ENCODE peak calls at places on chromosomes 5 and 9, in ten cellular contexts. N, P, G, Y, M, Q, F, A, V and R are unnamed samples.

GRCh38 chr9:93577045-93577939 is 908 bp downstream of the PHF2 start:
- DNase-seq in N (no peak), P (peak), G (peak), Y (no peak), M (peak), Q (no peak), F (no peak), A (no peak), V (no peak), R (no peak)

GRCh38 chr5:150486402-150487198 is 21.3 kb upstream of the NDST1 start:
- DNase-seq in N (peak), P (peak), G (peak), Y (no peak), M (peak), Q (no peak), F (no peak), A (peak), V (no peak), R (no peak)

GRCh38 chr9:76835571-76836283 is 70.2 kb downstream of the PRUNE2 start:
- DNase-seq in N (no peak), P (peak), G (no peak), Y (no peak), M (no peak), Q (no peak), F (peak), A (no peak), V (no peak), R (peak)

GRCh38 chr9:131296906-131297500 is 7.5 kb downstream of the PLPP7 start:
- DNase-seq in N (no peak), P (no peak), G (no peak), Y (no peak), M (no peak), Q (no peak), F (no peak), A (no peak), V (no peak), R (no peak)

GRCh38 chr9:110626109-110626829 is 42.3 kb upstream of the MUSK start:
- DNase-seq in N (peak), P (no peak), G (no peak), Y (no peak), M (peak), Q (no peak), F (no peak), A (no peak), V (peak), R (no peak)

GRCh38 chr9:83355024-83355444 is 183.2 kb downstream of the FRMD3 start:
- DNase-seq in N (no peak), P (no peak), G (no peak), Y (no peak), M (no peak), Q (no peak), F (no peak), A (no peak), V (no peak), R (no peak)

GRCh38 chr9:127683723-127684122 is 23.1 kb upstream of the CFAP157 start:
- DNase-seq in N (no peak), P (no peak), G (no peak), Y (no peak), M (no peak), Q (no peak), F (no peak), A (no peak), V (no peak), R (no peak)

GRCh38 chr9:80125731-80126264 is 554.0 kb downstream of the TLE4 start:
- DNase-seq in N (no peak), P (no peak), G (no peak), Y (no peak), M (no peak), Q (no peak), F (no peak), A (no peak), V (no peak), R (no peak)

GRCh38 chr9:136255166-136255538 is 9.5 kb upstream of the QSOX2 start:
- DNase-seq in N (no peak), P (peak), G (no peak), Y (no peak), M (no peak), Q (no peak), F (no peak), A (no peak), V (no peak), R (no peak)

GRCh38 chr9:19988281-19988680 is 199.4 kb upstream of the SLC24A2 start:
- DNase-seq in N (no peak), P (no peak), G (peak), Y (peak), M (no peak), Q (no peak), F (no peak), A (no peak), V (no peak), R (no peak)

GRCh38 chr9:131875828-131876485 is 136.1 kb upstream of the RAPGEF1 start:
- DNase-seq in N (no peak), P (peak), G (no peak), Y (no peak), M (peak), Q (no peak), F (no peak), A (no peak), V (no peak), R (no peak)

GRCh38 chr9:69546265-69546664 is 125.9 kb downstream of the APBA1 start:
- DNase-seq in N (no peak), P (peak), G (peak), Y (no peak), M (peak), Q (no peak), F (peak), A (no peak), V (no peak), R (peak)

GRCh38 chr5:174327317-174327864 is 281.9 kb downstream of the NSG2 start:
- DNase-seq in N (no peak), P (peak), G (peak), Y (no peak), M (peak), Q (no peak), F (peak), A (no peak), V (peak), R (peak)

GRCh38 chr9:1938675-1939170 is 76.4 kb upstream of the SMARCA2 start:
- DNase-seq in N (no peak), P (no peak), G (no peak), Y (no peak), M (no peak), Q (no peak), F (no peak), A (no peak), V (no peak), R (no peak)

GRCh38 chr5:77768978-77769377 is 7.2 kb downstream of the TBCA start:
- DNase-seq in N (no peak), P (no peak), G (no peak), Y (no peak), M (no peak), Q (no peak), F (no peak), A (no peak), V (no peak), R (no peak)

GRCh38 chr5:140869555-140869886 is 764 bp downstream of the PCDHA11 start:
- DNase-seq in N (no peak), P (no peak), G (no peak), Y (no peak), M (no peak), Q (no peak), F (no peak), A (no peak), V (no peak), R (no peak)

GRCh38 chr5:111668713-111669112 is 88.3 kb downstream of the NREP start:
- DNase-seq in N (no peak), P (peak), G (no peak), Y (no peak), M (no peak), Q (no peak), F (no peak), A (no peak), V (no peak), R (no peak)

GRCh38 chr9:72203205-72203803 is 54.1 kb downstream of the GDA start:
- DNase-seq in N (no peak), P (peak), G (peak), Y (peak), M (peak), Q (no peak), F (no peak), A (no peak), V (no peak), R (peak)

GRCh38 chr5:155027993-155028629 is 14.6 kb downstream of the KIF4B start:
- DNase-seq in N (no peak), P (peak), G (peak), Y (no peak), M (peak), Q (no peak), F (no peak), A (no peak), V (no peak), R (no peak)

GRCh38 chr9:5783982-5784381 is 48.9 kb downstream of the ERMP1 start:
- DNase-seq in N (no peak), P (no peak), G (no peak), Y (no peak), M (no peak), Q (no peak), F (no peak), A (no peak), V (no peak), R (no peak)

GRCh38 chr9:73148447-73148937 is 3.2 kb upstream of the ANXA1 start:
- DNase-seq in N (no peak), P (no peak), G (no peak), Y (no peak), M (no peak), Q (no peak), F (no peak), A (no peak), V (no peak), R (no peak)

GRCh38 chr5:61162832-61163567 is 732 bp upstream of the SMIM15 start:
- DNase-seq in N (no peak), P (peak), G (peak), Y (peak), M (peak), Q (no peak), F (peak), A (no peak), V (no peak), R (no peak)

GRCh38 chr5:139481122-139481533 is 1.4 kb downstream of the STING1 start:
- DNase-seq in N (no peak), P (no peak), G (no peak), Y (no peak), M (no peak), Q (no peak), F (no peak), A (no peak), V (no peak), R (no peak)

GRCh38 chr5:148559461-148559860 is 94.9 kb downstream of the HTR4 start:
- DNase-seq in N (no peak), P (no peak), G (no peak), Y (peak), M (peak), Q (no peak), F (no peak), A (no peak), V (no peak), R (no peak)

GRCh38 chr9:79681576-79681975 is 109.8 kb downstream of the TLE4 start:
- DNase-seq in N (no peak), P (no peak), G (no peak), Y (no peak), M (no peak), Q (no peak), F (no peak), A (no peak), V (no peak), R (no peak)

GRCh38 chr5:69189162-69190086 is at the start of gene CENPH:
- DNase-seq in N (peak), P (peak), G (peak), Y (peak), M (peak), Q (peak), F (peak), A (peak), V (peak), R (peak)